ENCODE peak calls at places on chromosomes 11 and 22, in eight cellular contexts. G, J, I, M, D, B, N and U are unnamed samples.

GRCh38 chr11:115275045-115275444 is 229.2 kb downstream of the CADM1 start:
- DNase-seq in G (no peak), B (no peak), I (no peak), J (no peak), N (no peak), D (no peak), M (no peak), U (no peak)

GRCh38 chr22:30573594-30574094 is 821 bp downstream of the GAL3ST1 start:
- DNase-seq in B (no peak), N (no peak), I (no peak), M (no peak), D (no peak), G (no peak), J (no peak), U (no peak)

GRCh38 chr22:47281126-47282106 is 519.0 kb downstream of the TBC1D22A start:
- DNase-seq in I (peak), J (no peak), D (no peak), B (no peak), G (no peak), N (peak), M (no peak), U (no peak)

GRCh38 chr11:2445107-2445947 is 519 bp downstream of the KCNQ1 start:
- DNase-seq in N (no peak), J (no peak), M (peak), G (no peak), B (no peak), I (no peak), D (no peak), U (no peak)

GRCh38 chr22:41657709-41658108 is 31.0 kb downstream of the SNU13 start:
- DNase-seq in N (no peak), D (no peak), M (no peak), B (no peak), G (no peak), J (no peak), I (no peak), U (no peak)

GRCh38 chr11:130622126-130622525 is 173.7 kb downstream of the ADAMTS15 start:
- DNase-seq in J (no peak), M (no peak), N (no peak), D (no peak), I (no peak), B (no peak), G (no peak), U (no peak)

GRCh38 chr11:45366839-45367238 is 80.7 kb upstream of the SYT13 start:
- DNase-seq in M (no peak), D (no peak), G (no peak), J (no peak), I (no peak), B (no peak), N (no peak), U (no peak)

GRCh38 chr11:48101044-48101733 is 115.4 kb upstream of the OR4B1 start:
- DNase-seq in J (no peak), I (no peak), M (no peak), G (no peak), D (peak), B (no peak), N (no peak), U (peak)

GRCh38 chr22:39316440-39317083 is 2.9 kb downstream of the RPL3 start:
- DNase-seq in G (peak), I (peak), B (peak), M (peak), N (peak), D (no peak), J (peak), U (peak)

GRCh38 chr22:33565580-33565995 is 354.7 kb downstream of the LARGE1 start:
- DNase-seq in J (no peak), M (no peak), D (no peak), B (no peak), N (no peak), G (peak), I (no peak), U (no peak)

GRCh38 chr22:20741634-20742581 is 32.0 kb upstream of the SERPIND1 start:
- DNase-seq in M (peak), J (peak), D (no peak), G (no peak), I (no peak), N (peak), B (no peak), U (no peak)

GRCh38 chr11:89136606-89137005 is 41.1 kb upstream of the TYR start:
- DNase-seq in D (no peak), N (no peak), G (no peak), B (no peak), M (no peak), J (no peak), I (no peak), U (no peak)

GRCh38 chr11:118001494-118001971 is 15.3 kb downstream of the IL10RA start:
- DNase-seq in I (no peak), N (no peak), M (no peak), G (no peak), D (no peak), B (no peak), J (no peak), U (no peak)

DNA sequence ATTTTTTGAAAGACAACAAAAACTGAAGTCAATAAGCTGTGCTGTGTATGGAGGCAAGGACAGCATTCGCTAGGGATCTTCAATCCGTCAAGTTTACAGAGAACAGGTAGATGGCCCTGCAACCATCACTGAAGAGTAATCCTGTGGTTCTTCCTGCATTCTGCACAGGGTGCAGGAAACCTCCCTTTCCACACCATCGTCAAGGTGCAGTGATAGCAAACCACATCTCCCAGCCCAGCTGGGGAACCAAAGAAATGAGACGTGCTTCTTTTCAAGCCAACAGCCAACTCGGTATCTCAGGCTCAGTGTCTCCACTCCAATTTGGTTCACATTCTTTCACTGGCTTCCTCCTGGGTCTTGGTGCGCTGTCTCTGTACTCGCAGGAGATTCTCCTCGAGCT is 814.5 kb downstream of the OPCML start:
- DNase-seq in G (no peak), N (no peak), J (no peak), B (no peak), I (no peak), M (no peak), D (no peak), U (no peak)
- TF ChIP-seq CTCF in G (no peak), N (no peak), J (no peak), B (no peak), I (no peak), M (no peak), D (no peak), U (no peak)

GRCh38 chr11:25633230-25633629 is 698.7 kb upstream of the ANO3 start:
- DNase-seq in M (no peak), D (no peak), J (no peak), B (no peak), N (no peak), G (no peak), I (no peak), U (no peak)

GRCh38 chr11:25625094-25625493 is 706.8 kb upstream of the ANO3 start:
- DNase-seq in N (no peak), I (no peak), B (no peak), M (no peak), J (no peak), D (no peak), G (no peak), U (no peak)

GRCh38 chr11:25628030-25628429 is 703.9 kb upstream of the ANO3 start:
- DNase-seq in I (no peak), D (no peak), J (no peak), M (no peak), G (no peak), B (no peak), N (no peak), U (no peak)
- TF ChIP-seq CTCF in I (no peak), D (no peak), J (no peak), M (no peak), G (no peak), B (no peak), N (no peak), U (no peak)

DNA sequence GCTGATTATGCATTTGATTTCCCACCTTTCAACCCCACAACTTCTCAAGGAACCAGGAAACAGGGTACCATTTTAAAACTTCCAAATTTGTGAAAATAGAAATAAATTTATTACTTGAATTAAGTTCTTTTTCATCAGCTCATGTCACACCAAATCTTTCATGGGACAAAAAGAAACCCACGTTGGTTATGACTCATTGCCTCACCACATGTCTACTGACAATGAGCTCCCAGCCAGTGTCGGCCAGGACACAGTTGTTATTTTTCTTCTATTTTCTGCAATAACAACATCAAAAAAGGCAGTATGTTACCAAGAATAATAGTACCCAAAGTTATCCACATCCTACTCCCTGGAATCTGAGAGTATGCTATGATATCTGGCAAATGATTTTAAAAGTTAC is 17.3 kb downstream of the MS4A6A start:
- DNase-seq in G (no peak), M (no peak), J (no peak), D (no peak), B (no peak), N (no peak), I (no peak), U (no peak)
- TF ChIP-seq CTCF in G (no peak), M (no peak), J (no peak), D (no peak), B (no peak), N (no peak), I (no peak), U (no peak)

GRCh38 chr11:17384002-17384511 is 4.4 kb downstream of the KCNJ11 start:
- DNase-seq in G (peak), N (peak), B (peak), D (peak), M (peak), J (peak), I (peak), U (peak)
- TF ChIP-seq CTCF in G (peak), N (peak), B (peak), D (peak), M (peak), J (peak), I (peak), U (peak)